ENCODE peak calls at places on chromosomes 1 and 21, in ten cellular contexts. Z is neural crest cell, V is body of pancreas, G is colonic mucosa, C is AG04450, X is hepatocyte, A is AG04449, I is thoracic aorta, T is H9, H is fibroblast of the aortic adventitia. L is an unnamed sample.

GRCh38 chr1:93081716-93082115 is 2.6 kb downstream of the MTF2 start:
- DNase-seq in I (no peak), G (no peak), H (peak), C (peak), X (no peak), A (peak), Z (no peak), V (no peak), T (no peak), L (no peak)

GRCh38 chr1:64891440-64891815 is 74.9 kb downstream of the JAK1 start:
- DNase-seq in V (no peak), I (no peak), X (no peak), G (no peak), C (no peak), A (no peak), T (no peak), H (peak), Z (no peak), L (no peak)

GRCh38 chr1:215911406-215911968 is 344.4 kb downstream of the KCTD3 start:
- DNase-seq in V (no peak), C (no peak), A (no peak), G (no peak), I (no peak), H (peak), Z (no peak), X (no peak), T (no peak), L (no peak)

GRCh38 chr1:230026139-230026538 is 40.9 kb upstream of the GALNT2 start:
- DNase-seq in H (no peak), C (no peak), T (no peak), A (no peak), Z (no peak), G (no peak), I (no peak), V (no peak), X (no peak), L (no peak)

GRCh38 chr21:15367061-15367626 is 302.3 kb upstream of the NRIP1 start:
- DNase-seq in T (peak), H (no peak), G (no peak), C (no peak), X (no peak), Z (no peak), I (no peak), V (no peak), A (no peak), L (no peak)

GRCh38 chr1:107895403-107896181 is 69.4 kb downstream of the VAV3 start:
- DNase-seq in G (no peak), T (no peak), I (no peak), H (no peak), V (no peak), Z (no peak), A (no peak), X (no peak), C (no peak), L (no peak)

GRCh38 chr1:151976868-151977267 is 16.8 kb downstream of the S100A10 start:
- DNase-seq in T (no peak), X (no peak), G (peak), V (no peak), C (no peak), Z (no peak), A (no peak), I (no peak), H (no peak), L (no peak)

GRCh38 chr1:221887091-221887746 is 145.3 kb upstream of the DUSP10 start:
- DNase-seq in Z (no peak), I (peak), V (peak), T (peak), X (peak), C (peak), H (peak), G (peak), A (peak), L (no peak)

GRCh38 chr1:55214903-55215193 is 316 bp downstream of the USP24 start:
- DNase-seq in H (no peak), C (no peak), V (peak), X (peak), Z (peak), T (peak), G (peak), I (no peak), A (no peak), L (peak)

GRCh38 chr1:22557341-22557950 is 5.8 kb upstream of the EPHA8 start:
- DNase-seq in H (no peak), I (no peak), T (no peak), C (no peak), A (no peak), X (no peak), G (no peak), V (peak), Z (no peak), L (no peak)

GRCh38 chr1:17724150-17724549 is 31.0 kb upstream of the ACTL8 start:
- DNase-seq in X (no peak), A (no peak), Z (no peak), G (no peak), T (no peak), V (no peak), I (no peak), C (no peak), H (no peak), L (no peak)

GRCh38 chr1:17721444-17721843 is 33.7 kb upstream of the ACTL8 start:
- DNase-seq in T (no peak), I (no peak), G (no peak), H (no peak), C (no peak), A (no peak), Z (no peak), V (no peak), X (no peak), L (no peak)

GRCh38 chr1:17725084-17725718 is 29.9 kb upstream of the ACTL8 start:
- DNase-seq in X (no peak), T (no peak), Z (no peak), H (no peak), G (no peak), A (no peak), C (no peak), I (no peak), V (no peak), L (no peak)

GRCh38 chr1:17725811-17726582 is 29.1 kb upstream of the ACTL8 start:
- DNase-seq in T (no peak), A (no peak), X (no peak), H (no peak), Z (no peak), G (no peak), I (no peak), C (no peak), V (no peak), L (no peak)

DNA sequence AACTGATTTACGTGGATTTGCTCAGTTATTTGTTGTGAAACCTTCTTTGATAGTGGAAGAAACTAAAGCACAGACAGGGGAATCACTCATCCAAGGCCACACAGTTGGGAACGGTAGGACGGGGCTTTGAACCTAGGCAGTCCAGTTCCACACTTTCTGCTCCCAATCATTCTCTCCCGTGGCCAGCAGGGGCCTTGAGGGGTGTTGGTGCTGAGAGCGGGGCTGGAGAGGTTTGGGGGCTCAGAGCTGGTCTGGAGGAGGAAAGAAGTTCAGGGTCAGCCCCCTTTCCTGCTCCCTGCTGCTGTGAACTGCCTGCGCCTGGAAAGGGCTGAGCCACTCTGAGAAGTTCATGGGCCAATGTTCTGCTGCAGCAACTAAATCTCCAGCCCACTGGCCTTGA is 31.4 kb upstream of the ACTL8 start:
- DNase-seq in G (no peak), Z (no peak), X (no peak), H (no peak), V (no peak), C (no peak), A (no peak), T (no peak), I (no peak), L (no peak)
- TF ChIP-seq CTCF in G (no peak), Z (no peak), X (no peak), H (peak), V (no peak), C (peak), A (peak), T (peak), I (no peak), L (no peak)

GRCh38 chr1:193031431-193031830 is 27.7 kb downstream of the UCHL5 start:
- DNase-seq in H (peak), G (no peak), A (no peak), T (no peak), I (no peak), V (no peak), X (peak), C (no peak), Z (no peak), L (no peak)
- TF ChIP-seq CTCF in H (peak), G (no peak), A (no peak), T (peak), I (no peak), V (peak), X (peak), C (peak), Z (peak), L (no peak)

GRCh38 chr1:88061106-88061829 is 622.8 kb upstream of the PKN2 start:
- DNase-seq in G (peak), Z (peak), X (peak), T (peak), H (peak), V (peak), A (no peak), C (peak), I (no peak), L (peak)
- TF ChIP-seq CTCF in G (peak), Z (peak), X (peak), T (peak), H (peak), V (peak), A (peak), C (peak), I (peak), L (peak)

GRCh38 chr1:40450491-40451237 is 388 bp downstream of the ZFP69B start:
- DNase-seq in G (peak), A (no peak), Z (peak), V (peak), C (peak), I (no peak), H (peak), X (peak), T (peak), L (no peak)

GRCh38 chr1:40451238-40451585 is 936 bp downstream of the ZFP69B start:
- DNase-seq in H (no peak), X (no peak), T (no peak), C (no peak), A (no peak), G (no peak), I (no peak), Z (no peak), V (no peak), L (no peak)

GRCh38 chr1:40454873-40455272 is 4.6 kb downstream of the ZFP69B start:
- DNase-seq in A (no peak), Z (no peak), X (no peak), I (no peak), C (no peak), H (no peak), G (no peak), V (no peak), T (no peak), L (no peak)

DNA sequence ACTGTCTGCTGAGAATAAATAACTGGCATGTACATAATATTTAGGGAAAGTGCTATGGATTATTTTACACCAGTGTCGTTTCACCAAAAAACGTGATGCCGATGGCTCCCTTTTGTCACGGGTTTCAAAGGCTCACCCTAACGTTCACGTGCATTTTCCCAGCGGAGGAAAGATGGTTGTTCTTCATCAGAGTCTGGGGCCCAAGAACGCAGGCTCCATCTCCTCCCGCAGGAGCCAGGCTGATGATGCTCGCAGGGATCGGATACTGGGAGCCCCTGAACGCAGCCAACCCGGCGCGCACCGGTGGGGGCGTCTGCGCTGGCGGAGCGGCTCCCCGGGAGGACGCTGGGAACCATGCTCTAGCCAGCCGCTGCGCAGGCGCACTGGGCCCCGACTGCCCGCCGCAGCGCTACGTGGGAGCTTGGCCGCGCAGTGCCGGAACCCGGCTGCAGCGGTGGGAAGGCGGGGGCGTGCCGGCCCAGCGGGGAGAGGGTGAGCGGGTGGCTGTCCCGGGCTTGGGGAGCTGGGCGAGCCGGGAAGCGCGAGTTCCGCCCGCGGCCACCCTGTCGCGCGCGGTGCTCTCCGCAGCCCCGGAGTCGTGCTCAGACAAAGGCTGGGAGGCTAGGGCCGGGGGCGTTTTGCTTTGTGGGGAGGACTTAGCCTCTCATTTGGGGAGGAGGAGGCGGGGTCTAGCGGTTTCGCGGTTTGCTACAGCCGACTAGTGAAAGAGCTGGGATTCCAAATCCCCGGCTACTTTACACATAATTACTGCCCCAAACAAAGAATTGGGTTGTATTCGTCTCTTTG is at the start of gene ZFP69B:
- DNase-seq in C (peak), X (peak), T (peak), Z (peak), I (peak), V (peak), A (peak), H (peak), G (peak), L (peak)
- TF ChIP-seq CTCF in C (no peak), X (no peak), T (no peak), Z (no peak), I (no peak), V (peak), A (peak), H (no peak), G (no peak), L (no peak)

GRCh38 chr1:42012852-42013251 is 94.1 kb upstream of the HIVEP3 start:
- DNase-seq in X (no peak), T (no peak), Z (no peak), G (no peak), A (no peak), I (no peak), C (no peak), H (peak), V (no peak), L (no peak)

GRCh38 chr1:42013881-42014470 is 95.3 kb upstream of the HIVEP3 start:
- DNase-seq in Z (no peak), V (no peak), G (no peak), H (no peak), C (no peak), T (no peak), I (no peak), X (no peak), A (no peak), L (no peak)

GRCh38 chr1:42008264-42008663 is 89.5 kb upstream of the HIVEP3 start:
- DNase-seq in G (no peak), I (no peak), T (no peak), A (no peak), Z (no peak), C (no peak), X (no peak), H (no peak), V (no peak), L (no peak)

GRCh38 chr1:42006836-42007235 is 88.1 kb upstream of the HIVEP3 start:
- DNase-seq in X (no peak), H (peak), G (no peak), Z (no peak), I (no peak), V (no peak), T (no peak), C (no peak), A (no peak), L (no peak)

GRCh38 chr1:42010381-42010780 is 91.7 kb upstream of the HIVEP3 start:
- DNase-seq in G (no peak), V (no peak), H (no peak), I (no peak), C (no peak), T (no peak), Z (no peak), A (no peak), X (no peak), L (no peak)
- TF ChIP-seq CTCF in G (no peak), V (no peak), H (no peak), I (no peak), C (no peak), T (no peak), Z (no peak), A (no peak), X (no peak), L (no peak)

DNA sequence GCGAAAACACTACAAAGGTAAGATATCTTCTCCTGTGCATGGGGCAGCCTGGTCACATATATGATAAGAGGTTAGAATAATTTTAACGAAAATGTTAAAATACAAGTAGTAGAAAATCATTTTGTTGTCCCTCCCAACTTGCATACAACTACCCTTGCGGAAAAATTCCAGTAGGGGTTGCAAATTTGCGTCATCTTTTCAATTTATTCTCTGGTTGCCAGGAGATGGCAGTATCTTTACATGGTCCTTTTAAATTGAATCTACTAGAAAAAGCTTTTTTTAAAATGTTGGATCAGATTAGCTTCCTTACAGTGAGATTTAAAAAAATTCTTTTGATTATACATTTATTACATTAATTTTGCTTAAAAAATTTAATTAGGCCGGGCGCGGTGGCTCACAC is 10.9 kb downstream of the S100PBP start:
- DNase-seq in I (no peak), X (peak), H (peak), G (no peak), C (no peak), Z (no peak), A (no peak), V (no peak), T (no peak), L (no peak)
- TF ChIP-seq CTCF in I (peak), X (peak), H (peak), G (no peak), C (peak), Z (peak), A (no peak), V (no peak), T (peak), L (peak)